ENCODE peak calls at places on chromosomes 11 and 22, in ten cellular contexts. L is activated naive CD4-positive, alpha-beta T cell treated with Interleukin-2 at 50 U/mL for 16 hours; H is SK-MEL-5; M is AG10803; F is GM19239; J is activated naive CD8-positive, alpha-beta T cell treated with anti-CD3 and anti-CD28 coated beads, Interleukin-2, amount 50 U/mL, for 24 hours; P is neural crest cell; R is Ammon's horn; E is left ventricle myocardium superior; U is C1 segment of cervical spinal cord. X is an unnamed sample.

GRCh38 chr11:122717264-122717867 is 61.8 kb downstream of the UBASH3B start:
- DNase-seq in P (no peak), F (peak), H (no peak), R (peak), J (peak), L (peak), M (no peak), U (no peak), E (peak), X (no peak)

GRCh38 chr22:46263208-46263575 is at the start of gene PKDREJ:
- DNase-seq in J (no peak), F (no peak), U (no peak), E (no peak), R (no peak), L (no peak), H (no peak), M (no peak), P (no peak), X (no peak)

GRCh38 chr22:50481045-50481439 is 301 bp upstream of the ADM2 start:
- DNase-seq in U (no peak), P (no peak), E (no peak), M (no peak), L (no peak), R (no peak), F (no peak), H (no peak), J (no peak), X (no peak)

GRCh38 chr11:59899532-59899931 is 20.9 kb downstream of the OOSP3 start:
- DNase-seq in F (no peak), R (no peak), L (no peak), J (no peak), H (no peak), U (no peak), M (no peak), P (no peak), E (no peak), X (no peak)

GRCh38 chr22:40381461-40381860 is 11.1 kb downstream of the SGSM3 start:
- DNase-seq in R (no peak), M (no peak), P (no peak), F (no peak), J (no peak), H (no peak), L (no peak), E (no peak), U (no peak), X (no peak)

GRCh38 chr11:46693597-46694012 is 6.8 kb downstream of the ARHGAP1 start:
- DNase-seq in P (no peak), M (peak), F (no peak), J (no peak), R (no peak), H (no peak), L (no peak), E (no peak), U (peak), X (no peak)

GRCh38 chr22:39431216-39431801 is 25.5 kb upstream of the MGAT3 start:
- DNase-seq in J (no peak), H (no peak), M (no peak), U (no peak), P (no peak), F (no peak), E (no peak), R (no peak), L (no peak), X (no peak)

GRCh38 chr11:11937433-11937832 is 71.0 kb downstream of the DKK3 start:
- DNase-seq in M (no peak), J (no peak), F (no peak), U (no peak), H (no peak), P (no peak), E (no peak), R (no peak), L (no peak), X (no peak)

GRCh38 chr11:100830295-100830694 is 143.2 kb downstream of the ARHGAP42 start:
- DNase-seq in F (no peak), U (no peak), J (no peak), M (no peak), E (peak), H (no peak), R (peak), P (no peak), L (no peak), X (no peak)

GRCh38 chr11:845872-846271 is 3.2 kb downstream of the TSPAN4 start:
- DNase-seq in E (no peak), L (no peak), R (no peak), M (no peak), J (no peak), P (no peak), U (no peak), H (no peak), F (no peak), X (no peak)

GRCh38 chr11:108221401-108221800 is 1.0 kb downstream of the NPAT start:
- DNase-seq in F (no peak), H (no peak), U (no peak), L (no peak), P (no peak), J (no peak), R (no peak), E (no peak), M (peak), X (no peak)

GRCh38 chr22:38487946-38488345 is 18.2 kb downstream of the DDX17 start:
- DNase-seq in J (no peak), R (no peak), M (no peak), U (no peak), L (no peak), F (no peak), E (no peak), H (no peak), P (no peak), X (no peak)

GRCh38 chr11:693415-693831 is 1.6 kb downstream of the DEAF1 start:
- DNase-seq in F (no peak), U (no peak), M (peak), R (no peak), L (no peak), P (no peak), E (no peak), H (peak), J (no peak), X (no peak)

GRCh38 chr11:85682330-85683305 is 3.4 kb downstream of the CCDC89 start:
- DNase-seq in M (peak), E (peak), H (peak), P (no peak), U (peak), J (peak), L (peak), F (no peak), R (peak), X (no peak)

GRCh38 chr11:72836111-72836510 is 21.9 kb downstream of the ATG16L2 start:
- DNase-seq in M (no peak), U (no peak), L (no peak), R (no peak), E (peak), F (no peak), H (no peak), J (no peak), P (no peak), X (no peak)

GRCh38 chr22:48488611-48489456 is 1338.8 kb downstream of the BRD1 start:
- DNase-seq in P (peak), E (no peak), U (peak), J (no peak), F (no peak), L (no peak), M (no peak), H (no peak), R (no peak), X (no peak)

GRCh38 chr11:64163951-64164350 is 2.0 kb downstream of the MACROD1 start:
- DNase-seq in E (no peak), M (no peak), U (no peak), R (no peak), L (no peak), J (no peak), P (no peak), F (no peak), H (no peak), X (no peak)

GRCh38 chr22:37371491-37371890 is 55.8 kb downstream of the ELFN2 start:
- DNase-seq in P (no peak), E (no peak), J (no peak), M (no peak), U (no peak), H (no peak), R (no peak), L (no peak), F (no peak), X (no peak)

GRCh38 chr22:19289475-19290161 is 1.9 kb downstream of the CLTCL1 start:
- DNase-seq in P (no peak), J (peak), R (no peak), E (no peak), F (no peak), M (peak), U (no peak), L (no peak), H (peak), X (no peak)

GRCh38 chr11:70637949-70638598 is 239.7 kb downstream of the CTTN start:
- DNase-seq in U (peak), J (no peak), L (no peak), R (peak), M (no peak), E (no peak), H (no peak), P (peak), F (no peak), X (no peak)

GRCh38 chr22:26887456-26887855 is 230.1 kb downstream of the MIAT start:
- DNase-seq in U (no peak), R (no peak), F (no peak), J (no peak), H (peak), P (no peak), E (no peak), L (no peak), M (peak), X (no peak)

GRCh38 chr11:111782109-111782784 is 16.1 kb upstream of the PPP2R1B start:
- DNase-seq in H (no peak), E (no peak), U (no peak), F (no peak), L (no peak), M (no peak), J (no peak), R (no peak), P (no peak), X (no peak)

GRCh38 chr11:92399702-92400101 is 175.1 kb downstream of the FAT3 start:
- DNase-seq in M (no peak), R (no peak), P (no peak), L (no peak), H (peak), E (no peak), U (no peak), F (no peak), J (no peak), X (no peak)